ENCODE peak calls at places on chromosomes 13 and 19, in nine cellular contexts. O is IMR-90, V is gastrocnemius medialis, C is breast epithelium, R is heart left ventricle, Y is right lobe of liver, X is adrenal gland, F is uterus, A is transverse colon. T is an unnamed sample.
A peak's percentile ranks its signal among the peaks of the same experiment; 100 is the strongest.

GRCh38 chr19:42074513-42075363 is 1.2 kb upstream of the ZNF574 start:
- DNase-seq in O (no peak), V (peak; percentile 35), C (peak; percentile 45), R (no peak), Y (no peak), X (no peak), F (peak; percentile 30), A (peak; percentile 43), T (no peak)

GRCh38 chr13:83895994-83896580 is 13.8 kb upstream of the SLITRK1 start:
- DNase-seq in O (peak; percentile 6), V (no peak), C (no peak), R (no peak), Y (no peak), X (no peak), F (no peak), A (no peak), T (no peak)

GRCh38 chr19:51460164-51460992 is 2.1 kb upstream of the SIGLEC8 start:
- DNase-seq in O (peak; percentile 7), V (no peak), C (no peak), R (no peak), Y (no peak), X (no peak), F (no peak), A (no peak), T (no peak)

GRCh38 chr19:24033962-24034342 is 53.0 kb upstream of the ZNF254 start:
- DNase-seq in O (peak; percentile 71), V (peak; percentile 28), C (peak; percentile 35), R (peak; percentile 60), Y (peak; percentile 38), X (peak; percentile 45), F (peak; percentile 19), A (peak; percentile 62), T (peak; percentile 32)

GRCh38 chr19:38247734-38248268 is 8.4 kb downstream of the PPP1R14A start:
- DNase-seq in O (no peak), V (no peak), C (no peak), R (no peak), Y (no peak), X (no peak), F (no peak), A (no peak), T (no peak)

GRCh38 chr19:31531326-31531725 is 182.1 kb upstream of the TSHZ3 start:
- DNase-seq in O (no peak), V (no peak), C (no peak), R (no peak), Y (no peak), X (no peak), F (no peak), A (no peak), T (no peak)

GRCh38 chr13:98364648-98365047 is 187.6 kb upstream of the RNF113B start:
- DNase-seq in O (no peak), V (no peak), C (no peak), R (no peak), Y (no peak), X (no peak), F (no peak), A (no peak), T (no peak)

GRCh38 chr13:26707122-26708006 is 53.2 kb downstream of the GPR12 start:
- DNase-seq in O (peak; percentile 58), V (no peak), C (no peak), R (peak; percentile 42), Y (no peak), X (peak; percentile 44), F (no peak), A (no peak), T (no peak)

GRCh38 chr19:45952691-45953505 is 20.8 kb downstream of the NOVA2 start:
- DNase-seq in O (peak; percentile 42), V (no peak), C (no peak), R (peak; percentile 53), Y (peak; percentile 30), X (peak; percentile 56), F (no peak), A (peak; percentile 24), T (no peak)

GRCh38 chr13:59356607-59357006 is 807.1 kb downstream of the DIAPH3 start:
- DNase-seq in O (peak; percentile 37), V (peak; percentile 23), C (peak; percentile 18), R (peak; percentile 93), Y (peak; percentile 62), X (peak; percentile 48), F (peak; percentile 51), A (peak; percentile 18), T (no peak)

GRCh38 chr13:110600261-110600819 is 15.0 kb upstream of the NAXD start:
- DNase-seq in O (no peak), V (no peak), C (no peak), R (no peak), Y (no peak), X (no peak), F (no peak), A (peak; percentile 41), T (no peak)

GRCh38 chr19:6826281-6826920 is 53.9 kb downstream of the VAV1 start:
- DNase-seq in O (no peak), V (no peak), C (no peak), R (no peak), Y (no peak), X (no peak), F (no peak), A (no peak), T (no peak)

GRCh38 chr19:47020132-47020805 is 632 bp downstream of the NPAS1 start:
- DNase-seq in O (no peak), V (no peak), C (no peak), R (no peak), Y (no peak), X (no peak), F (no peak), A (no peak), T (no peak)

GRCh38 chr13:39326471-39326870 is 276.5 kb downstream of the LHFPL6 start:
- DNase-seq in O (no peak), V (no peak), C (no peak), R (no peak), Y (no peak), X (no peak), F (peak; percentile 36), A (no peak), T (no peak)

GRCh38 chr13:50459046-50459445 is 384.4 kb downstream of the DLEU7 start:
- DNase-seq in O (no peak), V (no peak), C (no peak), R (no peak), Y (no peak), X (no peak), F (no peak), A (no peak), T (no peak)

GRCh38 chr13:20526664-20527063 is 1.0 kb upstream of the CRYL1 start:
- DNase-seq in O (peak; percentile 19), V (no peak), C (no peak), R (no peak), Y (no peak), X (no peak), F (no peak), A (no peak), T (no peak)

GRCh38 chr19:18611327-18612050 is 1.2 kb upstream of the TMEM59L start:
- DNase-seq in O (no peak), V (no peak), C (no peak), R (no peak), Y (no peak), X (no peak), F (no peak), A (no peak), T (no peak)

GRCh38 chr13:43730642-43731041 is 56.1 kb downstream of the ENOX1 start:
- DNase-seq in O (peak; percentile 80), V (no peak), C (no peak), R (peak; percentile 39), Y (no peak), X (no peak), F (no peak), A (peak; percentile 14), T (no peak)

GRCh38 chr19:57813919-57814504 is 701 bp downstream of the ZNF552 start:
- DNase-seq in O (no peak), V (no peak), C (peak; percentile 39), R (no peak), Y (no peak), X (no peak), F (no peak), A (peak; percentile 50), T (peak; percentile 22)
- H3K27ac ChIP-seq in O (peak overlapping the region; percentile 68), V (peak overlapping the region; percentile 75), C (peak overlapping the region; percentile 86), R (peak overlapping the region; percentile 77), Y (peak overlapping the region; percentile 48), X (peak overlapping the region; percentile 76), F (peak overlapping the region; percentile 79), A (peak overlapping the region; percentile 83), T (peak overlapping the region; percentile 84)

GRCh38 chr19:11624064-11624463 is 26.8 kb downstream of the ZNF627 start:
- DNase-seq in O (peak; percentile 35), V (no peak), C (no peak), R (no peak), Y (no peak), X (no peak), F (no peak), A (no peak), T (no peak)

DNA sequence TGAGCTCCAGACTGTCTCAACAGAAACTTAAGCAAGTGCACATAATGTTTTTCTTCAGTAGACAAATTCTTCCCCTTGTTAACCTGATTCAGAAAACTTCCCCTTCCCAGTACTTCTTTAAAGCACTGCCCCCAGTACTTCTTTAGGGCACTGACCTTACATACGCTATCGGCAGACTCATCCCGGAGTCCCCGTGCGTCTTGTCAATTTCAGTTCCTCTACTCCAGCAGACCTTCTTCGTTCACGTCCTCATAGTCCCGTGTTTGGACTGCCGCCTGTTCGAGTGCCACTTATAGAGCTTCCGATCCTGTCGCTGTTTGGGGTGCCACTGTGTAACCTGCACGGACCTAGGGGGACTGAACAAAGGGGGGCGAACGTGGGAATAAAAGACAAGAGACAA is 29.0 kb downstream of the ZNF627 start:
- DNase-seq in O (no peak), V (no peak), C (no peak), R (no peak), Y (no peak), X (no peak), F (no peak), A (peak; percentile 9), T (no peak)
- TF ChIP-seq POLR2A in O (no peak), V (no peak), C (no peak), R (no peak), Y (no peak), X (no peak), F (no peak), A (no peak), T (no peak)

GRCh38 chr19:34150558-34150957 is 21.7 kb upstream of the LSM14A start:
- DNase-seq in O (no peak), V (no peak), C (no peak), R (no peak), Y (no peak), X (no peak), F (no peak), A (no peak), T (no peak)
- H3K27ac ChIP-seq in O (no peak overlapping the region), V (no peak overlapping the region), C (no peak overlapping the region), R (no peak overlapping the region), Y (no peak overlapping the region), X (no peak overlapping the region), F (no peak overlapping the region), A (no peak overlapping the region), T (no peak overlapping the region)

GRCh38 chr13:32426191-32426980 is 1.5 kb downstream of the N4BP2L1 start:
- DNase-seq in O (no peak), V (no peak), C (no peak), R (no peak), Y (no peak), X (peak; percentile 20), F (no peak), A (peak; percentile 25), T (no peak)
- TF ChIP-seq POLR2A in O (no peak), V (no peak), C (no peak), R (no peak), Y (no peak), X (no peak), F (no peak), A (no peak), T (no peak)

T was measured in prostate gland.